ENCODE peak calls at places on chromosomes 7 and 10, in five cellular contexts. D, E, X, U and P are unnamed samples.

GRCh38 chr10:78909268-78909667 is 159.5 kb upstream of the ZMIZ1 start:
- DNase-seq in U (no peak), D (no peak), E (no peak), X (no peak), P (no peak)

GRCh38 chr10:30456262-30456661 is 22.3 kb downstream of the MAP3K8 start:
- DNase-seq in U (no peak), X (no peak), D (no peak), E (peak), P (no peak)

GRCh38 chr7:40799-41750 is 151.3 kb upstream of the FAM20C start:
- DNase-seq in E (peak), U (no peak), D (no peak), X (no peak), P (no peak)

GRCh38 chr7:26492816-26493215 is 201.2 kb downstream of the SNX10 start:
- DNase-seq in E (no peak), X (no peak), D (no peak), U (no peak), P (no peak)

GRCh38 chr10:124079864-124080263 is 13.5 kb downstream of the CHST15 start:
- DNase-seq in D (no peak), E (no peak), X (no peak), U (no peak), P (no peak)

GRCh38 chr10:28241766-28242399 is 61.0 kb downstream of the MPP7 start:
- DNase-seq in U (peak), E (no peak), D (peak), X (no peak), P (peak)

GRCh38 chr10:132707121-132707775 is 78.7 kb downstream of the NKX6-2 start:
- DNase-seq in U (no peak), D (no peak), X (no peak), E (no peak), P (no peak)

GRCh38 chr10:34190594-34190993 is 624.5 kb downstream of the PARD3 start:
- DNase-seq in U (no peak), X (no peak), E (no peak), D (no peak), P (no peak)

GRCh38 chr7:104328308-104328969 is at the start of gene LHFPL3:
- DNase-seq in D (no peak), X (no peak), E (no peak), U (no peak), P (no peak)

GRCh38 chr10:59175538-59176240 is 754 bp upstream of the PHYHIPL start:
- DNase-seq in D (peak), E (no peak), X (no peak), U (no peak), P (no peak)

GRCh38 chr10:1461016-1461415 is 276.3 kb downstream of the ADARB2 start:
- DNase-seq in X (no peak), U (no peak), D (no peak), E (no peak), P (no peak)

GRCh38 chr10:63770523-63770922 is 249.3 kb downstream of the REEP3 start:
- DNase-seq in U (no peak), X (no peak), E (no peak), D (no peak), P (no peak)

GRCh38 chr10:124677871-124678565 is 66.2 kb downstream of the FAM53B start:
- DNase-seq in E (no peak), D (no peak), X (peak), U (peak), P (no peak)

GRCh38 chr7:44141221-44141850 is at the start of gene MYL7:
- DNase-seq in X (no peak), D (no peak), U (no peak), E (peak), P (no peak)

GRCh38 chr7:101816499-101817030 is 861 bp upstream of the CUX1 start:
- DNase-seq in X (peak), D (peak), U (peak), E (peak), P (no peak)

GRCh38 chr7:139995034-139995915 is 67.5 kb downstream of the PARP12 start:
- DNase-seq in X (no peak), E (peak), U (peak), D (no peak), P (no peak)

GRCh38 chr10:27998178-27998953 is 513 bp downstream of the ODAD2 start:
- DNase-seq in D (no peak), X (peak), U (peak), E (no peak), P (no peak)

GRCh38 chr10:88423732-88424131 is 159.4 kb downstream of the RNLS start:
- DNase-seq in X (no peak), D (no peak), E (no peak), U (no peak), P (no peak)

GRCh38 chr7:8063706-8064297 is 95.2 kb downstream of the GLCCI1 start:
- DNase-seq in D (peak), E (no peak), X (no peak), U (peak), P (no peak)

GRCh38 chr7:105802611-105803520 is 73.5 kb downstream of the ATXN7L1 start:
- DNase-seq in E (no peak), U (no peak), X (no peak), D (no peak), P (no peak)

GRCh38 chr10:51291961-51292360 is 217.7 kb downstream of the PRKG1 start:
- DNase-seq in D (no peak), E (no peak), X (no peak), U (peak), P (peak)

GRCh38 chr10:101529720-101530553 is 58.1 kb downstream of the POLL start:
- DNase-seq in E (no peak), U (no peak), D (no peak), X (no peak), P (no peak)

GRCh38 chr10:24310104-24310503 is 101.2 kb downstream of the KIAA1217 start:
- DNase-seq in X (no peak), E (no peak), D (peak), U (no peak), P (no peak)

GRCh38 chr10:23343591-23344225 is 889 bp downstream of the C10orf67 start:
- DNase-seq in E (peak), U (peak), D (peak), X (peak), P (no peak)

GRCh38 chr7:38463277-38464224 is 167.6 kb downstream of the AMPH start:
- DNase-seq in U (peak), D (peak), E (peak), X (peak), P (no peak)

GRCh38 chr10:49609283-49610014 is 661 bp upstream of the SLC18A3 start:
- DNase-seq in U (no peak), X (no peak), E (no peak), D (no peak), P (no peak)

GRCh38 chr7:138151731-138152577 is 75.7 kb downstream of the AKR1D1 start:
- DNase-seq in X (no peak), E (no peak), U (no peak), D (no peak), P (no peak)

GRCh38 chr10:119509909-119510451 is 32.5 kb downstream of the RGS10 start:
- DNase-seq in U (peak), X (peak), E (peak), D (no peak), P (no peak)

GRCh38 chr10:44056947-44057811 is 327.7 kb downstream of the CXCL12 start:
- DNase-seq in D (no peak), X (no peak), E (no peak), U (no peak), P (no peak)

GRCh38 chr10:132696204-132696603 is 89.7 kb downstream of the NKX6-2 start:
- DNase-seq in U (no peak), D (no peak), X (no peak), E (no peak), P (no peak)

GRCh38 chr7:89334785-89335184 is 539.2 kb upstream of the TEX47 start:
- DNase-seq in D (no peak), X (no peak), E (no peak), U (no peak), P (no peak)

GRCh38 chr10:48543445-48543844 is 61.4 kb downstream of the ARHGAP22 start:
- DNase-seq in E (no peak), X (no peak), U (no peak), D (no peak), P (no peak)

GRCh38 chr10:119370972-119371703 is 163.8 kb downstream of the GRK5 start:
- DNase-seq in U (peak), X (peak), D (peak), E (peak), P (peak)

GRCh38 chr10:73601486-73601921 is 10.4 kb upstream of the USP54 start:
- DNase-seq in E (no peak), X (no peak), U (no peak), D (peak), P (no peak)

GRCh38 chr7:131638641-131639430 is 82.4 kb upstream of the PODXL start:
- DNase-seq in X (no peak), U (no peak), D (no peak), E (no peak), P (no peak)

GRCh38 chr7:156386097-156386496 is 254.5 kb upstream of the RNF32 start:
- DNase-seq in D (no peak), U (no peak), E (no peak), X (no peak), P (no peak)

GRCh38 chr10:909831-910230 is 21.7 kb downstream of the LARP4B start:
- DNase-seq in X (no peak), E (peak), U (peak), D (no peak), P (no peak)

GRCh38 chr7:100102950-100103840 is 1.8 kb downstream of the AP4M1 start:
- DNase-seq in X (no peak), D (no peak), U (peak), E (no peak), P (no peak)

GRCh38 chr7:116380030-116380429 is 119.5 kb upstream of the CAV2 start:
- DNase-seq in E (no peak), X (no peak), D (no peak), U (peak), P (no peak)

GRCh38 chr7:47423196-47423595 is 158.7 kb downstream of the TNS3 start:
- DNase-seq in D (no peak), U (no peak), E (no peak), X (no peak), P (no peak)

GRCh38 chr10:117239031-117239430 is 1.9 kb upstream of the SLC18A2 start:
- DNase-seq in D (no peak), U (no peak), X (no peak), E (no peak), P (no peak)

GRCh38 chr10:117240105-117240729 is 697 bp upstream of the SLC18A2 start:
- DNase-seq in D (no peak), U (no peak), X (no peak), E (no peak), P (no peak)

GRCh38 chr10:117242463-117242832 is 1.5 kb downstream of the SLC18A2 start:
- DNase-seq in X (no peak), U (no peak), E (no peak), D (no peak), P (no peak)

GRCh38 chr10:117240730-117241529 is at the start of gene SLC18A2:
- DNase-seq in U (no peak), X (no peak), D (no peak), E (no peak), P (no peak)

GRCh38 chr10:117241541-117242462 is 888 bp downstream of the SLC18A2 start:
- DNase-seq in U (peak), X (no peak), D (peak), E (no peak), P (no peak)
- TF ChIP-seq CTCF in U (no peak), X (no peak), D (no peak), E (no peak), P (no peak)

GRCh38 chr10:15730341-15730740 is 10.6 kb upstream of the ITGA8 start:
- DNase-seq in D (no peak), X (no peak), E (no peak), U (no peak), P (no peak)

GRCh38 chr10:15726042-15726441 is 6.3 kb upstream of the ITGA8 start:
- DNase-seq in E (no peak), X (no peak), U (no peak), D (no peak), P (no peak)

GRCh38 chr10:15729890-15730289 is 10.2 kb upstream of the ITGA8 start:
- DNase-seq in D (no peak), X (no peak), E (no peak), U (no peak), P (no peak)

GRCh38 chr10:15724683-15725082 is 5.0 kb upstream of the ITGA8 start:
- DNase-seq in E (no peak), X (no peak), U (no peak), D (no peak), P (no peak)

DNA sequence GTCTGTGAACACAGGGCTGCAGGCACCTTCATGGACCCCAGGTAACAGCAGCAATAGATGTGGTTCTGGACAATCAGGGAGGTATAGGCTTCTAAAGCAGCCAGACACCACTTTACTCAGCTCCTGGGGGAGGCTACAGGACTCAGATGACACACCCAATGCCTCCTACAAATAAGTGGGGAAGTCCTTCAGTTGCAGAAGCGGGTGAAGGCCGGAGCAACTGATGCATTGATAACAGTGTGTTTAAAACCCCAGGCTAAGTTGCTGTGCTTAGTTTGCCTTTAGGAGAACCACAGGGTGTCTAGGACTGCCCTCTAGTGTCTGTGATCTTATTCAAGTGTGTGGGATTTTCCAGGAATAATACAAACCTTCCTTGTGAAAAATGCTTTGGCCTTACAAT is 5.9 kb upstream of the ITGA8 start:
- DNase-seq in D (peak), U (peak), E (no peak), X (no peak), P (no peak)
- TF ChIP-seq CTCF in D (peak), U (peak), E (peak), X (peak), P (peak)

GRCh38 chr7:41974835-41975234 is 262.2 kb downstream of the GLI3 start:
- DNase-seq in U (no peak), E (no peak), X (no peak), D (no peak), P (no peak)
- TF ChIP-seq CTCF in U (no peak), E (no peak), X (no peak), D (no peak), P (no peak)

DNA sequence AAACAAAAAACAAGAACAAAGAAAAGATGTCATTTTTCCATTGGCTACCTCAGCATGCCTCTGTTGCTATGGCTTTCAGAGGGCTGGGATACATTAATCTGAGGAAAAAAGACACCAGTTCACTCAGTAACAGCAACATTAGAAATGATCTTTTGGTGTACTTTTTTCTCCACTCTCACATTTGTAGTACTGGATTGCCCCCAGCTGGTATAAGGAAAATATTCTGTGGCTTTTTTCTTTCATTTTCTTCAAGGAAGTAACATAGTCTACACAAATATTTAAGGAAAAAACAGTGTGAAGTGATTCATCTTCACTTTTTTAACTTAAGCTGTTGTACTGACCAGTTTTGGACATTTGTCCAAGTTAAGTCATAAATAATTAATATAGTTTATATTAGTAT is 482.3 kb downstream of the SORCS1 start:
- DNase-seq in E (no peak), U (no peak), D (no peak), X (no peak), P (no peak)
- TF ChIP-seq CTCF in E (peak), U (peak), D (peak), X (no peak), P (peak)

DNA sequence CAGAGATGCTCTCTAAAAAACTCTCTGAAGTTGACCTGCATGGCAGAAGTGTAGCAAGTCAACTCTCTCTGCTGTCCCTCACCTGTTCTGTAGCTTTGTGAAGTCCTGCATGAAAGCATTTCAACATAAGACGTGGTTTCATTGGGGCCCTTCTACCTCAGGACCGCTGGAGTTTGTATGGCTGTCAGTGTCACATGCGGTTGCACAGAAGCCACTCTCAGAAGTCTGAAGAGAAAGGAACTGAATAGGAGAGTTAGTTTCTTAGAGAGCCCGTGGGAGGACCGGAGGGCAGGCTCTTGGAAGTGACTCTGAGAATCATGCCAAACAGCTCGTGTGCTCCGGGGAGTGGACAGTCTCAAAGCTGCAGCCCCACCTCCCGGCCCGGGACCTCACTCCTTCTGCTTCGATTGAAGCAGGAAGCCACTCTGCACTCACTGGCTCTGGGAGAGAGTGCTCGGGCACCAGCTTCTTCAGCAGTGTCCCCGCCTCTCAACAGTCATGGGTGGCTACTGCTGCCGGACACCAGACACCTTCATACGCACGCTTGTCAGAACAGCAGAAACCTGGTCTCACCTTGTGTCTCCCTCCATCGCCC is 486.8 kb downstream of the SDK1 start:
- DNase-seq in X (peak), U (no peak), E (no peak), D (no peak), P (no peak)
- TF ChIP-seq CTCF in X (no peak), U (no peak), E (no peak), D (no peak), P (no peak)

DNA sequence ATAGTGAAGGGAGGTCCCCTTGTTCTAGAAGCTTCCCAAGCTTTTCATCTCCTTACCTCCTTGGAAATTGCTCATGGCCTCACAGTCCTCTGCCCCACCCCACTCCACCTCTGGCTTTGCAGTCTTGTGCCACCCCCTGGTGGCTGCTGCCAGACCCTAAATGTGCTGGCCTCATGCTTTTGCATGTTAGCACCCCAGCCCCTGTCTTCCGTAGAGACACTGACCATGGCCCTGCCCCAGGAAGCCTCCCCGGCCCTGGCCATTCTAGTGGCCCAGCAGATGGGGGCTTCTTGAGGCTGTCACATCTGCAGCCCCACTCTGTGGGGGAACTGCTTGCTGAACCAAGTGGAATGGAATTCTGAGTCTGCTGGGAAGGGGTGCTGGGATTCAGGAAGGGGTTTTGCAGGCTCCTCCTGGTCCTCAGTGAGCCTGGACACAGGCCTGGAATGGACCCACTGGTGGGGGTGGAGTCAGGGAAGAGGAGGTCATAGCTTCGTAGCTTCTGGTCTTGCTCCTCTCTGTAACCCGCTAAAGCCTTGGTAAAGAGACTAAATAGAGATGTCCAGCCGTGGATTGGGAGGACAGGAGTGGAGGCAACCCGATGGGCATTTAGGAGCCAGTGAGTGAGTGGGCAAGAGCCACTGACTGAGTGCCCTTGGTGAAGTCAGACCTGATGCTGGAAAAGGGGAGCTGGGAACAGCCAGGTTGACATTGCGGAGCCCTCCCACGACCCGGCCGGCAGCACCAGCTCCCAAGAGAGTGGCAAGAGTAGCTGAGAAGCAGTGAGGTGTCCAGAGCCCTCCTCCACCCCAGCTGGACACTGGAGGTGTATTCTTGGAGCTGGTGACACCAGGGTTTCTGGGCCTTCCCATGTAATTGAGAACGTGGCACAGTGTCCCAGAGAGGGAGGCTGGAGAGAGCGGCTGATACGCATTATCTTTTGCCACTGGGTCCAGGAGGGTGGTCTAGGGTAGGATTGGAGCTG is 20.9 kb downstream of the RAMP3 start:
- DNase-seq in E (no peak), D (no peak), U (no peak), X (no peak), P (no peak)
- TF ChIP-seq CTCF in E (peak), D (no peak), U (no peak), X (no peak), P (no peak)

DNA sequence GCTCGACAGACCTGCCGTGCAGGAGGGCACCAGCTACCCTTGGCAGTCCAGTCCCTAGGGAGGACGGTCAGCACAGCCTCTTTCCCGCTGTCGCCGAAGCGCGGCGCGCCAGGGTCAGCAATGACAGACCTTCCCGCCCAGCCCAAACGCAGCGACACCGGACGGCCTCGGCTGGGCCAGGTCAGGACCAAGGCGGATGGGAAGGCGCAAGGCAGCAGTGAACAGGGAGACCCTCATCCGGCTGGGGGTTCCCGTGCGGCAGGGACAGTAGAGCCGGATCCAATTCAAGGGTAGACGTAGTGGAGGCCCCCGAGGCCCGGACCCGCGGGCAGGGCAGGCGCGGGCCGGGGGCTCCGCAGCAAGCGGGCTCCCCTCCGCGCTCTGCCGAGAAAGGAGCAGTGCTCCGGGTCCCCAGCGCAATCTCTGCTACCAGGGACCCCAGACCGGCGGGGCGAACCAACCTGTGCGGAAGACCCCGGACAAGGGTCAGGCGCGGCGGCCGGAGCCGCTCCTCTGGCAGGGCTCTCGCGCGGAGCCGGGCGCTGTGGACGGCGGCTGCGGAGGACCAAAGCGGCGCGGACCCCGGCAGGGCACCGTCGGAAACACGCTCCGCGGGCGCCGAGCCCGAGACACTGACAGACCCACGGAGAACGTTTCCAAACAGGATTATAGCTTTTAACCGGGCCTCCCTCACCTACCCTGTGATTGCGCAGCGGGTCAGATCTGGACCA is at the start of gene SEC31B:
- DNase-seq in X (peak), U (no peak), D (no peak), E (peak), P (no peak)
- TF ChIP-seq CTCF in X (no peak), U (no peak), D (no peak), E (no peak), P (no peak)

GRCh38 chr7:129522088-129522970 is 20.0 kb downstream of the SMKR1 start:
- DNase-seq in E (no peak), D (peak), U (no peak), X (no peak), P (no peak)
- TF ChIP-seq CTCF in E (no peak), D (no peak), U (no peak), X (no peak), P (no peak)